ENCODE peak calls at places on chromosomes 2 and 18, in six cellular contexts. One of them, this sample, is unnamed.

GRCh38 chr2:162710282-162710891 is 128.2 kb downstream of the KCNH7 start:
- DNase-seq in HuH-7.5: no peak
- DNase-seq in posterior cingulate gyrus: no peak
- DNase-seq in stimulated activated naive CD8-positive, alpha-beta T cell treated with anti-CD3 and anti-CD28 coated beads, Interleukin-15, amount 100 ng/mL, for 72 hours: no peak
- DNase-seq in colonic mucosa: peak; percentile 33
- DNase-seq in IMR-90: no peak
- DNase-seq in this sample: peak; percentile 7

GRCh38 chr2:174577967-174578589 is 19.5 kb downstream of the WIPF1 start:
- DNase-seq in HuH-7.5: no peak
- DNase-seq in posterior cingulate gyrus: peak; percentile 85
- DNase-seq in stimulated activated naive CD8-positive, alpha-beta T cell treated with anti-CD3 and anti-CD28 coated beads, Interleukin-15, amount 100 ng/mL, for 72 hours: peak; percentile 57
- DNase-seq in colonic mucosa: no peak
- DNase-seq in IMR-90: peak; percentile 73
- DNase-seq in this sample: no peak

GRCh38 chr2:69095246-69095645 is 82.3 kb downstream of the ANTXR1 start:
- DNase-seq in HuH-7.5: no peak
- DNase-seq in posterior cingulate gyrus: no peak
- DNase-seq in stimulated activated naive CD8-positive, alpha-beta T cell treated with anti-CD3 and anti-CD28 coated beads, Interleukin-15, amount 100 ng/mL, for 72 hours: no peak
- DNase-seq in colonic mucosa: no peak
- DNase-seq in IMR-90: peak; percentile 94
- DNase-seq in this sample: no peak

GRCh38 chr2:134392689-134393476 is 139.0 kb downstream of the MGAT5 start:
- DNase-seq in HuH-7.5: no peak
- DNase-seq in posterior cingulate gyrus: no peak
- DNase-seq in stimulated activated naive CD8-positive, alpha-beta T cell treated with anti-CD3 and anti-CD28 coated beads, Interleukin-15, amount 100 ng/mL, for 72 hours: no peak
- DNase-seq in colonic mucosa: no peak
- DNase-seq in IMR-90: peak; percentile 40
- DNase-seq in this sample: no peak

GRCh38 chr18:47100214-47100831 is 50.0 kb downstream of the HDHD2 start:
- DNase-seq in HuH-7.5: peak; percentile 19
- DNase-seq in posterior cingulate gyrus: peak; percentile 90
- DNase-seq in stimulated activated naive CD8-positive, alpha-beta T cell treated with anti-CD3 and anti-CD28 coated beads, Interleukin-15, amount 100 ng/mL, for 72 hours: peak; percentile 53
- DNase-seq in colonic mucosa: peak; percentile 57
- DNase-seq in IMR-90: peak; percentile 60
- DNase-seq in this sample: peak; percentile 49

GRCh38 chr2:107688135-107688534 is 138.6 kb upstream of the RGPD4 start:
- DNase-seq in HuH-7.5: no peak
- DNase-seq in posterior cingulate gyrus: no peak
- DNase-seq in stimulated activated naive CD8-positive, alpha-beta T cell treated with anti-CD3 and anti-CD28 coated beads, Interleukin-15, amount 100 ng/mL, for 72 hours: no peak
- DNase-seq in colonic mucosa: no peak
- DNase-seq in IMR-90: no peak
- DNase-seq in this sample: no peak

GRCh38 chr2:197972017-197972416 is 167.6 kb downstream of the PLCL1 start:
- DNase-seq in HuH-7.5: no peak
- DNase-seq in posterior cingulate gyrus: no peak
- DNase-seq in stimulated activated naive CD8-positive, alpha-beta T cell treated with anti-CD3 and anti-CD28 coated beads, Interleukin-15, amount 100 ng/mL, for 72 hours: no peak
- DNase-seq in colonic mucosa: peak; percentile 29
- DNase-seq in IMR-90: peak; percentile 72
- DNase-seq in this sample: no peak

GRCh38 chr2:85152895-85153294 is 19.7 kb downstream of the TCF7L1 start:
- DNase-seq in HuH-7.5: no peak
- DNase-seq in posterior cingulate gyrus: no peak
- DNase-seq in stimulated activated naive CD8-positive, alpha-beta T cell treated with anti-CD3 and anti-CD28 coated beads, Interleukin-15, amount 100 ng/mL, for 72 hours: no peak
- DNase-seq in colonic mucosa: no peak
- DNase-seq in IMR-90: no peak
- DNase-seq in this sample: no peak

GRCh38 chr2:37456479-37456878 is 112.0 kb downstream of the QPCT start:
- DNase-seq in HuH-7.5: no peak
- DNase-seq in posterior cingulate gyrus: no peak
- DNase-seq in stimulated activated naive CD8-positive, alpha-beta T cell treated with anti-CD3 and anti-CD28 coated beads, Interleukin-15, amount 100 ng/mL, for 72 hours: peak; percentile 13
- DNase-seq in colonic mucosa: no peak
- DNase-seq in IMR-90: no peak
- DNase-seq in this sample: no peak

GRCh38 chr2:13413989-13414388 is 697.3 kb downstream of the TRIB2 start:
- DNase-seq in HuH-7.5: no peak
- DNase-seq in posterior cingulate gyrus: no peak
- DNase-seq in stimulated activated naive CD8-positive, alpha-beta T cell treated with anti-CD3 and anti-CD28 coated beads, Interleukin-15, amount 100 ng/mL, for 72 hours: no peak
- DNase-seq in colonic mucosa: no peak
- DNase-seq in IMR-90: no peak
- DNase-seq in this sample: no peak

GRCh38 chr2:227493524-227493923 is 21.6 kb downstream of the AGFG1 start:
- DNase-seq in HuH-7.5: no peak
- DNase-seq in posterior cingulate gyrus: no peak
- DNase-seq in stimulated activated naive CD8-positive, alpha-beta T cell treated with anti-CD3 and anti-CD28 coated beads, Interleukin-15, amount 100 ng/mL, for 72 hours: no peak
- DNase-seq in colonic mucosa: no peak
- DNase-seq in IMR-90: no peak
- DNase-seq in this sample: no peak

GRCh38 chr2:21020031-21020667 is 23.7 kb downstream of the APOB start:
- DNase-seq in HuH-7.5: no peak
- DNase-seq in posterior cingulate gyrus: no peak
- DNase-seq in stimulated activated naive CD8-positive, alpha-beta T cell treated with anti-CD3 and anti-CD28 coated beads, Interleukin-15, amount 100 ng/mL, for 72 hours: no peak
- DNase-seq in colonic mucosa: no peak
- DNase-seq in IMR-90: no peak
- DNase-seq in this sample: no peak

GRCh38 chr2:170669909-170670308 is 45.2 kb upstream of the SP5 start:
- DNase-seq in HuH-7.5: no peak
- DNase-seq in posterior cingulate gyrus: no peak
- DNase-seq in stimulated activated naive CD8-positive, alpha-beta T cell treated with anti-CD3 and anti-CD28 coated beads, Interleukin-15, amount 100 ng/mL, for 72 hours: no peak
- DNase-seq in colonic mucosa: no peak
- DNase-seq in IMR-90: no peak
- DNase-seq in this sample: no peak

GRCh38 chr18:29307231-29307630 is 1130.3 kb upstream of the CDH2 start:
- DNase-seq in HuH-7.5: no peak
- DNase-seq in posterior cingulate gyrus: no peak
- DNase-seq in stimulated activated naive CD8-positive, alpha-beta T cell treated with anti-CD3 and anti-CD28 coated beads, Interleukin-15, amount 100 ng/mL, for 72 hours: no peak
- DNase-seq in colonic mucosa: no peak
- DNase-seq in IMR-90: peak; percentile 46
- DNase-seq in this sample: no peak

GRCh38 chr2:88080545-88080944 is 12.9 kb downstream of the SMYD1 start:
- DNase-seq in HuH-7.5: no peak
- DNase-seq in posterior cingulate gyrus: no peak
- DNase-seq in stimulated activated naive CD8-positive, alpha-beta T cell treated with anti-CD3 and anti-CD28 coated beads, Interleukin-15, amount 100 ng/mL, for 72 hours: no peak
- DNase-seq in colonic mucosa: no peak
- DNase-seq in IMR-90: no peak
- DNase-seq in this sample: no peak

GRCh38 chr2:84779781-84780180 is 101.1 kb downstream of the TRABD2A start:
- DNase-seq in HuH-7.5: no peak
- DNase-seq in posterior cingulate gyrus: no peak
- DNase-seq in stimulated activated naive CD8-positive, alpha-beta T cell treated with anti-CD3 and anti-CD28 coated beads, Interleukin-15, amount 100 ng/mL, for 72 hours: no peak
- DNase-seq in colonic mucosa: no peak
- DNase-seq in IMR-90: no peak
- DNase-seq in this sample: no peak

GRCh38 chr18:23776306-23776705 is 87.1 kb downstream of the LAMA3 start:
- DNase-seq in HuH-7.5: no peak
- DNase-seq in posterior cingulate gyrus: no peak
- DNase-seq in stimulated activated naive CD8-positive, alpha-beta T cell treated with anti-CD3 and anti-CD28 coated beads, Interleukin-15, amount 100 ng/mL, for 72 hours: no peak
- DNase-seq in colonic mucosa: no peak
- DNase-seq in IMR-90: no peak
- DNase-seq in this sample: no peak

GRCh38 chr2:23380562-23381065 is 4.4 kb upstream of the KLHL29 start:
- DNase-seq in HuH-7.5: no peak
- DNase-seq in posterior cingulate gyrus: no peak
- DNase-seq in stimulated activated naive CD8-positive, alpha-beta T cell treated with anti-CD3 and anti-CD28 coated beads, Interleukin-15, amount 100 ng/mL, for 72 hours: peak; percentile 51
- DNase-seq in colonic mucosa: no peak
- DNase-seq in IMR-90: peak; percentile 17
- DNase-seq in this sample: no peak

GRCh38 chr2:16204791-16205620 is 264.7 kb downstream of the MYCN start:
- DNase-seq in HuH-7.5: no peak
- DNase-seq in posterior cingulate gyrus: no peak
- DNase-seq in stimulated activated naive CD8-positive, alpha-beta T cell treated with anti-CD3 and anti-CD28 coated beads, Interleukin-15, amount 100 ng/mL, for 72 hours: no peak
- DNase-seq in colonic mucosa: no peak
- DNase-seq in IMR-90: no peak
- DNase-seq in this sample: no peak

GRCh38 chr2:105325389-105325963 is 4.1 kb downstream of the TGFBRAP1 start:
- DNase-seq in HuH-7.5: no peak
- DNase-seq in posterior cingulate gyrus: no peak
- DNase-seq in stimulated activated naive CD8-positive, alpha-beta T cell treated with anti-CD3 and anti-CD28 coated beads, Interleukin-15, amount 100 ng/mL, for 72 hours: no peak
- DNase-seq in colonic mucosa: no peak
- DNase-seq in IMR-90: peak; percentile 55
- DNase-seq in this sample: no peak

GRCh38 chr2:54979645-54980044 is 70.6 kb downstream of the RTN4 start:
- DNase-seq in HuH-7.5: no peak
- DNase-seq in posterior cingulate gyrus: no peak
- DNase-seq in stimulated activated naive CD8-positive, alpha-beta T cell treated with anti-CD3 and anti-CD28 coated beads, Interleukin-15, amount 100 ng/mL, for 72 hours: no peak
- DNase-seq in colonic mucosa: peak; percentile 50
- DNase-seq in IMR-90: no peak
- DNase-seq in this sample: peak; percentile 51

GRCh38 chr2:238247841-238248440 is 8.1 kb upstream of the HES6 start:
- DNase-seq in HuH-7.5: no peak
- DNase-seq in posterior cingulate gyrus: peak; percentile 29
- DNase-seq in stimulated activated naive CD8-positive, alpha-beta T cell treated with anti-CD3 and anti-CD28 coated beads, Interleukin-15, amount 100 ng/mL, for 72 hours: no peak
- DNase-seq in colonic mucosa: no peak
- DNase-seq in IMR-90: no peak
- DNase-seq in this sample: no peak

GRCh38 chr2:85924522-85924921 is 35.7 kb upstream of the ST3GAL5 start:
- DNase-seq in HuH-7.5: no peak
- DNase-seq in posterior cingulate gyrus: no peak
- DNase-seq in stimulated activated naive CD8-positive, alpha-beta T cell treated with anti-CD3 and anti-CD28 coated beads, Interleukin-15, amount 100 ng/mL, for 72 hours: no peak
- DNase-seq in colonic mucosa: peak; percentile 30
- DNase-seq in IMR-90: peak; percentile 51
- DNase-seq in this sample: no peak

GRCh38 chr2:44909831-44910230 is 31.7 kb upstream of the SIX3 start:
- DNase-seq in HuH-7.5: no peak
- DNase-seq in posterior cingulate gyrus: no peak
- DNase-seq in stimulated activated naive CD8-positive, alpha-beta T cell treated with anti-CD3 and anti-CD28 coated beads, Interleukin-15, amount 100 ng/mL, for 72 hours: no peak
- DNase-seq in colonic mucosa: no peak
- DNase-seq in IMR-90: no peak
- DNase-seq in this sample: no peak

GRCh38 chr18:6200375-6200774 is 214.3 kb downstream of the L3MBTL4 start:
- DNase-seq in HuH-7.5: no peak
- DNase-seq in posterior cingulate gyrus: no peak
- DNase-seq in stimulated activated naive CD8-positive, alpha-beta T cell treated with anti-CD3 and anti-CD28 coated beads, Interleukin-15, amount 100 ng/mL, for 72 hours: no peak
- DNase-seq in colonic mucosa: no peak
- DNase-seq in IMR-90: no peak
- DNase-seq in this sample: no peak

This sample was measured in left colon.